ENCODE peak calls at places on chromosomes 12 and 14, in ten cellular contexts. V, Z, N, W, A, B, J, L, Q and I are unnamed samples.

GRCh38 chr14:28709571-28710305 is 56.8 kb upstream of the FOXG1 start:
- ATAC-seq in Z (no peak), B (no peak), L (no peak), A (no peak), N (peak), V (peak), Q (no peak), J (no peak), W (no peak), I (no peak)

GRCh38 chr12:116133609-116134214 is 143.8 kb downstream of the MED13L start:
- ATAC-seq in A (no peak), Q (no peak), B (no peak), N (no peak), W (no peak), L (peak), J (no peak), V (peak), Z (no peak), I (no peak)

GRCh38 chr14:93023039-93023438 is 92.7 kb downstream of the ITPK1 start:
- ATAC-seq in V (peak), L (peak), B (no peak), Q (peak), A (no peak), N (peak), W (peak), Z (no peak), J (no peak), I (no peak)

GRCh38 chr12:46259713-46260112 is 9.1 kb downstream of the SLC38A1 start:
- ATAC-seq in Q (no peak), N (no peak), V (no peak), J (no peak), W (no peak), Z (no peak), B (peak), A (no peak), L (peak), I (no peak)

GRCh38 chr14:103404032-103404918 is 19.1 kb downstream of the MARK3 start:
- ATAC-seq in Z (no peak), N (no peak), W (peak), J (peak), A (no peak), V (no peak), Q (no peak), B (no peak), L (peak), I (no peak)

GRCh38 chr12:94558612-94559011 is 91.7 kb downstream of the TMCC3 start:
- ATAC-seq in L (no peak), V (no peak), A (no peak), J (no peak), W (no peak), N (no peak), Z (no peak), B (no peak), Q (no peak), I (no peak)

GRCh38 chr14:22539831-22540230 is 49.2 kb downstream of the DAD1 start:
- ATAC-seq in Z (no peak), W (no peak), B (no peak), L (no peak), N (no peak), Q (peak), V (no peak), J (no peak), A (peak), I (no peak)

GRCh38 chr12:4910502-4911315 is 1.0 kb downstream of the KCNA1 start:
- ATAC-seq in J (no peak), W (no peak), B (peak), Z (peak), A (peak), Q (no peak), V (no peak), L (no peak), N (no peak), I (no peak)

GRCh38 chr12:117350140-117350539 is 11.3 kb downstream of the NOS1 start:
- ATAC-seq in V (no peak), L (no peak), A (no peak), Z (no peak), B (no peak), N (no peak), W (no peak), J (no peak), Q (no peak), I (peak)

GRCh38 chr14:53946071-53946403 is 10.6 kb downstream of the BMP4 start:
- ATAC-seq in B (no peak), A (no peak), Q (no peak), N (peak), W (no peak), Z (no peak), L (no peak), J (no peak), V (no peak), I (no peak)

GRCh38 chr14:73764406-73764805 is 50.2 kb upstream of the PNMA1 start:
- ATAC-seq in W (no peak), Z (no peak), Q (no peak), J (no peak), V (no peak), B (no peak), L (no peak), A (no peak), N (no peak), I (no peak)

GRCh38 chr14:95327558-95328374 is 8.1 kb upstream of the CLMN start:
- ATAC-seq in B (peak), N (no peak), L (no peak), W (no peak), Z (no peak), V (no peak), A (no peak), J (peak), Q (no peak), I (peak)

GRCh38 chr14:25052385-25052784 is 2.4 kb upstream of the STXBP6 start:
- ATAC-seq in N (no peak), J (no peak), Q (no peak), Z (no peak), A (no peak), B (no peak), W (no peak), V (no peak), L (no peak), I (no peak)

GRCh38 chr14:20587489-20588154 is at the start of gene RNASE11:
- ATAC-seq in A (no peak), N (no peak), Z (no peak), V (peak), B (no peak), L (no peak), Q (no peak), J (no peak), W (no peak), I (no peak)

GRCh38 chr14:61300209-61300608 is 19.1 kb upstream of the TMEM30B start:
- ATAC-seq in Q (peak), Z (no peak), N (no peak), W (no peak), J (no peak), L (no peak), V (no peak), A (no peak), B (no peak), I (no peak)

GRCh38 chr12:121304306-121304705 is 7.8 kb upstream of the CAMKK2 start:
- ATAC-seq in Q (no peak), J (no peak), A (no peak), Z (no peak), L (peak), V (peak), N (no peak), W (no peak), B (no peak), I (no peak)

GRCh38 chr14:23561873-23562821 is 5.4 kb downstream of the AP1G2 start:
- ATAC-seq in N (no peak), A (no peak), J (no peak), L (no peak), Z (no peak), Q (no peak), W (peak), B (no peak), V (no peak), I (no peak)

GRCh38 chr14:85529803-85530574 is at the start of gene FLRT2:
- ATAC-seq in L (no peak), Z (no peak), N (peak), V (no peak), W (peak), B (no peak), Q (no peak), J (no peak), A (no peak), I (no peak)

GRCh38 chr14:87628129-87628528 is 364.9 kb downstream of the GALC start:
- ATAC-seq in N (no peak), J (peak), V (no peak), Q (no peak), B (no peak), Z (no peak), W (peak), L (no peak), A (no peak), I (no peak)

GRCh38 chr14:52328286-52328685 is 14.2 kb downstream of the PTGER2 start:
- ATAC-seq in V (no peak), L (no peak), J (no peak), N (no peak), Z (no peak), Q (no peak), B (no peak), A (no peak), W (no peak), I (no peak)

GRCh38 chr14:68246074-68246980 is 426.7 kb downstream of the RAD51B start:
- ATAC-seq in A (no peak), N (no peak), L (peak), Q (no peak), V (peak), J (no peak), Z (no peak), B (no peak), W (no peak), I (no peak)

GRCh38 chr12:42325326-42325775 is 543 bp downstream of the ZCRB1 start:
- ATAC-seq in W (no peak), Q (no peak), J (no peak), L (no peak), V (no peak), B (no peak), A (no peak), N (no peak), Z (no peak), I (no peak)

GRCh38 chr12:885701-886100 is 63.8 kb downstream of the RAD52 start:
- ATAC-seq in J (no peak), A (no peak), W (no peak), B (no peak), L (no peak), N (no peak), Z (no peak), V (no peak), Q (peak), I (no peak)

GRCh38 chr12:28346567-28346966 is 156.3 kb downstream of the CCDC91 start:
- ATAC-seq in N (no peak), V (no peak), Z (no peak), B (no peak), Q (no peak), L (no peak), A (no peak), W (no peak), J (no peak), I (no peak)